ENCODE peak calls at places on chromosomes 16 and 17, in eight cellular contexts. One of them, this sample, is unnamed.
A peak's percentile ranks its signal among the peaks of the same experiment; 100 is the strongest.

GRCh38 chr17:39724731-39725130 is 5.6 kb downstream of the MIEN1 start:
- DNase-seq in CD8-positive, alpha-beta T cell: no peak
- DNase-seq in cardiac muscle cell: no peak
- DNase-seq in stomach: no peak
- DNase-seq in ascending aorta: no peak
- DNase-seq in CD4-positive, CD25-positive, alpha-beta regulatory T cell: no peak
- DNase-seq in psoas muscle: no peak
- DNase-seq in HCT116: no peak
- DNase-seq in this sample: no peak

GRCh38 chr16:11403534-11403795 is 58.2 kb downstream of the RMI2 start:
- DNase-seq in CD8-positive, alpha-beta T cell: no peak
- DNase-seq in ascending aorta: no peak
- DNase-seq in HCT116: no peak
- DNase-seq in cardiac muscle cell: no peak
- DNase-seq in psoas muscle: no peak
- DNase-seq in stomach: no peak
- DNase-seq in CD4-positive, CD25-positive, alpha-beta regulatory T cell: no peak
- DNase-seq in this sample: no peak

GRCh38 chr16:84194470-84195200 is 3.7 kb downstream of the ADAD2 start:
- DNase-seq in stomach: no peak
- DNase-seq in CD8-positive, alpha-beta T cell: peak; percentile 15
- DNase-seq in psoas muscle: no peak
- DNase-seq in CD4-positive, CD25-positive, alpha-beta regulatory T cell: peak; percentile 40
- DNase-seq in ascending aorta: no peak
- DNase-seq in cardiac muscle cell: no peak
- DNase-seq in HCT116: no peak
- DNase-seq in this sample: no peak

GRCh38 chr16:12502671-12503070 is 301.0 kb downstream of the CPPED1 start:
- DNase-seq in CD8-positive, alpha-beta T cell: no peak
- DNase-seq in stomach: no peak
- DNase-seq in ascending aorta: no peak
- DNase-seq in CD4-positive, CD25-positive, alpha-beta regulatory T cell: no peak
- DNase-seq in HCT116: no peak
- DNase-seq in cardiac muscle cell: no peak
- DNase-seq in psoas muscle: no peak
- DNase-seq in this sample: no peak

GRCh38 chr17:63497708-63498483 is 21.0 kb downstream of the ACE start:
- DNase-seq in HCT116: peak; percentile 24
- DNase-seq in CD8-positive, alpha-beta T cell: no peak
- DNase-seq in psoas muscle: no peak
- DNase-seq in stomach: no peak
- DNase-seq in ascending aorta: no peak
- DNase-seq in cardiac muscle cell: peak; percentile 16
- DNase-seq in CD4-positive, CD25-positive, alpha-beta regulatory T cell: no peak
- DNase-seq in this sample: no peak

GRCh38 chr16:67035364-67035763 is 6.4 kb downstream of the CBFB start:
- DNase-seq in stomach: no peak
- DNase-seq in cardiac muscle cell: no peak
- DNase-seq in CD8-positive, alpha-beta T cell: no peak
- DNase-seq in HCT116: no peak
- DNase-seq in ascending aorta: no peak
- DNase-seq in psoas muscle: no peak
- DNase-seq in CD4-positive, CD25-positive, alpha-beta regulatory T cell: no peak
- DNase-seq in this sample: no peak

GRCh38 chr16:86762035-86762550 is 183.7 kb downstream of the FOXL1 start:
- DNase-seq in HCT116: no peak
- DNase-seq in CD8-positive, alpha-beta T cell: no peak
- DNase-seq in stomach: no peak
- DNase-seq in CD4-positive, CD25-positive, alpha-beta regulatory T cell: no peak
- DNase-seq in cardiac muscle cell: no peak
- DNase-seq in ascending aorta: no peak
- DNase-seq in psoas muscle: no peak
- DNase-seq in this sample: no peak

GRCh38 chr16:12319464-12320030 is 343.0 kb downstream of the SNX29 start:
- DNase-seq in CD4-positive, CD25-positive, alpha-beta regulatory T cell: no peak
- DNase-seq in HCT116: no peak
- DNase-seq in stomach: peak; percentile 28
- DNase-seq in ascending aorta: no peak
- DNase-seq in CD8-positive, alpha-beta T cell: no peak
- DNase-seq in cardiac muscle cell: no peak
- DNase-seq in psoas muscle: no peak
- DNase-seq in this sample: no peak

GRCh38 chr17:55458977-55459376 is 37.3 kb upstream of the MMD start:
- DNase-seq in psoas muscle: no peak
- DNase-seq in CD8-positive, alpha-beta T cell: no peak
- DNase-seq in ascending aorta: no peak
- DNase-seq in stomach: no peak
- DNase-seq in CD4-positive, CD25-positive, alpha-beta regulatory T cell: no peak
- DNase-seq in cardiac muscle cell: no peak
- DNase-seq in HCT116: peak; percentile 49
- DNase-seq in this sample: no peak

DNA sequence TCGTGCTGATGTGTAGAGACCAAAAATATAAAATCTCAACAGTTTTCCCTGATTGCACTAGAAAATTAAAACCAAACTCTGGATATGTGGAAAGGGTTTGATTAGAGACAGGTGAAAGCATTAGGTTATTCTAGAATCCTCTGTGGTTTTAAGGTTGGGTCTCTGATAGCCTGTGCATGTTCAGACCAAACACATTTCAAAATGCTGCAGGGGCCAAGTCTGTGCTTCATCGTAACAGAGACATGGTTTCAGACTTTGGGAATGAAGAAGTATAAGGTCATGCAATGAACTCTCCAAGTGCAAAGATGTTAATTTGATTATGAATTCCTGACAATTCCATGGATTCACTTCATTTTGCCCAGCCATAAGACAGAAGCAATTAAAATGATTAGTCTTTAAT is 261.0 kb upstream of the KCNJ16 start:
- DNase-seq in ascending aorta: no peak
- DNase-seq in psoas muscle: no peak
- DNase-seq in HCT116: no peak
- DNase-seq in CD4-positive, CD25-positive, alpha-beta regulatory T cell: no peak
- DNase-seq in stomach: no peak
- DNase-seq in CD8-positive, alpha-beta T cell: no peak
- DNase-seq in cardiac muscle cell: no peak
- DNase-seq in this sample: no peak
- H3K4me3 ChIP-seq in ascending aorta: no peak overlapping the region
- H3K4me3 ChIP-seq in psoas muscle: no peak overlapping the region
- H3K4me3 ChIP-seq in HCT116: no peak overlapping the region
- H3K4me3 ChIP-seq in CD4-positive, CD25-positive, alpha-beta regulatory T cell: no peak overlapping the region
- H3K4me3 ChIP-seq in stomach: no peak overlapping the region
- H3K4me3 ChIP-seq in CD8-positive, alpha-beta T cell: no peak overlapping the region
- H3K4me3 ChIP-seq in cardiac muscle cell: no peak overlapping the region
- H3K4me3 ChIP-seq in this sample: no peak overlapping the region

GRCh38 chr17:42289863-42290165 is 1.5 kb downstream of the STAT5A start:
- DNase-seq in cardiac muscle cell: no peak
- DNase-seq in CD8-positive, alpha-beta T cell: no peak
- DNase-seq in ascending aorta: no peak
- DNase-seq in psoas muscle: no peak
- DNase-seq in HCT116: no peak
- DNase-seq in stomach: no peak
- DNase-seq in CD4-positive, CD25-positive, alpha-beta regulatory T cell: peak; percentile 31
- DNase-seq in this sample: no peak

GRCh38 chr17:42291136-42291535 is 2.8 kb downstream of the STAT5A start:
- DNase-seq in stomach: no peak
- DNase-seq in HCT116: no peak
- DNase-seq in psoas muscle: no peak
- DNase-seq in cardiac muscle cell: no peak
- DNase-seq in CD4-positive, CD25-positive, alpha-beta regulatory T cell: no peak
- DNase-seq in ascending aorta: no peak
- DNase-seq in CD8-positive, alpha-beta T cell: no peak
- DNase-seq in this sample: no peak

GRCh38 chr17:42288985-42289862 is 926 bp downstream of the STAT5A start:
- DNase-seq in CD4-positive, CD25-positive, alpha-beta regulatory T cell: peak; percentile 62
- DNase-seq in HCT116: no peak
- DNase-seq in CD8-positive, alpha-beta T cell: peak; percentile 32
- DNase-seq in ascending aorta: peak; percentile 71
- DNase-seq in cardiac muscle cell: no peak
- DNase-seq in psoas muscle: peak; percentile 28
- DNase-seq in stomach: peak; percentile 55
- DNase-seq in this sample: peak; percentile 68

GRCh38 chr17:42288078-42288984 is at the start of gene STAT5A:
- DNase-seq in HCT116: no peak
- DNase-seq in CD8-positive, alpha-beta T cell: peak; percentile 70
- DNase-seq in ascending aorta: peak; percentile 95
- DNase-seq in CD4-positive, CD25-positive, alpha-beta regulatory T cell: peak; percentile 83
- DNase-seq in cardiac muscle cell: peak; percentile 93
- DNase-seq in stomach: peak; percentile 89
- DNase-seq in psoas muscle: peak; percentile 92
- DNase-seq in this sample: peak; percentile 58

DNA sequence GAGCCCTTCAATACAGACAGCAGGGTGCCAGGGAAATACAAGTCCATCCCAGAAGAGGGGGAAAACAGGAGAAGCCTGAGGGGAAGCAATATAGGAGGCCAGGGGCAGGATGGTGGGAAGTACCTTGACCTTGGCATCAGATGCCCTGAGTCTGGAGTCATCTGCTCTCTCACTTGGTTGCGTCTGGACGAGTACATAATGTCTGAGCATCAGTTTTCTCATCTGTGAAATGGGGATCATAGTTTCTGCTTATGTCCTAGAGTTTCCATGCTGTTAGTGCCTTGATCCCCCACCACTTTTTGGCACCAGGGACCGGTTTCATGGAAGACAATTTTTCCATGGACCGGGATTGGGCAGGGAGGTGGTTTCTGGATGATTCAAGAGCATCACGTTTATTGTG is 2.3 kb downstream of the STAT5A start:
- DNase-seq in stomach: no peak
- DNase-seq in ascending aorta: no peak
- DNase-seq in cardiac muscle cell: no peak
- DNase-seq in CD8-positive, alpha-beta T cell: no peak
- DNase-seq in psoas muscle: no peak
- DNase-seq in HCT116: no peak
- DNase-seq in CD4-positive, CD25-positive, alpha-beta regulatory T cell: no peak
- DNase-seq in this sample: no peak
- H3K4me1 ChIP-seq in stomach: peaks cover 55% of the 10 kb centered on the region
- H3K4me1 ChIP-seq in ascending aorta: peaks cover 21% of the 10 kb centered on the region
- H3K4me1 ChIP-seq in cardiac muscle cell: no peaks in the 10 kb centered on the region
- H3K4me1 ChIP-seq in CD8-positive, alpha-beta T cell: peaks cover 35% of the 10 kb centered on the region
- H3K4me1 ChIP-seq in psoas muscle: peaks cover 13% of the 10 kb centered on the region
- H3K4me1 ChIP-seq in HCT116: no peaks in the 10 kb centered on the region
- H3K4me1 ChIP-seq in CD4-positive, CD25-positive, alpha-beta regulatory T cell: peaks cover 41% of the 10 kb centered on the region
- H3K4me1 ChIP-seq in this sample: peaks cover 18% of the 10 kb centered on the region

GRCh38 chr16:73047221-73047535 is 750 bp downstream of the ZFHX3 start:
- DNase-seq in stomach: no peak
- DNase-seq in ascending aorta: no peak
- DNase-seq in psoas muscle: no peak
- DNase-seq in CD4-positive, CD25-positive, alpha-beta regulatory T cell: no peak
- DNase-seq in cardiac muscle cell: peak; percentile 64
- DNase-seq in HCT116: no peak
- DNase-seq in CD8-positive, alpha-beta T cell: no peak
- DNase-seq in this sample: no peak
- H3K27ac ChIP-seq in stomach: peak overlapping the region; percentile 96
- H3K27ac ChIP-seq in ascending aorta: peak overlapping the region; percentile 98
- H3K27ac ChIP-seq in psoas muscle: peak overlapping the region; percentile 98
- H3K27ac ChIP-seq in CD4-positive, CD25-positive, alpha-beta regulatory T cell: no peak overlapping the region
- H3K27ac ChIP-seq in cardiac muscle cell: peak overlapping the region; percentile 93
- H3K27ac ChIP-seq in HCT116: peak overlapping the region; percentile 80
- H3K27ac ChIP-seq in CD8-positive, alpha-beta T cell: no peak overlapping the region
- H3K27ac ChIP-seq in this sample: no peak overlapping the region

DNA sequence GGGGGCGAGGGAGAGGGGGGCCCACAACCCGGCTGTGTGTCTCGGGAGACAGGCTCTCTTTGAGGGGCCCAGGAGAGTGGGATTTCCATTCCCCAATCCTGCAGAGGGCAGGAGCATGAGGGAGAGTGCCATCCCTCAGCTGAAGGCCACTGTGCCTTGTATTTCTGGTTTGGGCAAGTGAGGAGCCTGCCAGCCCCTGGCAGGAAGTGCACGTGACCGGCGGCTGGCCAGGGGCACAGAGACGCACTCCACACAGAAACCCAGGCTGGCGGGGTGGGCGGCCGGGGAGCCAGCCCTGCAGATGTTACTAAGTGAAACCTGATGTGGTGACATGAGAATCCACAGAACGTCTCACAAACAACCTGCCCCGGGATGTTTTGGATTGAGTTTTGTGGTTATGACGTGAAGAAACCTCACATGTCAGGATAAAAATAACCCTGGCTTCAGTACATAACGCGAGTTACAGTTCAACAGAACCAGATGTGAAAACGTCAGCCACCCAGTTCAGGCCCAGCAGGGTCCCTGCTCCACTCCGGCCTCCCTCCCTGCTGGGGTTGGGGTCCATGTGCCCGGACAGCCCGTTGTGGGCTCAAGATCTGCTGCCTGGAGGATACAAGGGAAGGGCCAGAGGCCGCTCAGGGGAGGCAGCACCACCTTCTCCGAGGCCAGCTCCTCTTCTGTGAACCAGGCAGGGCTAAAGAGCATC is 51.7 kb upstream of the MTSS2 start:
- DNase-seq in CD4-positive, CD25-positive, alpha-beta regulatory T cell: peak; percentile 79
- DNase-seq in HCT116: no peak
- DNase-seq in CD8-positive, alpha-beta T cell: peak; percentile 74
- DNase-seq in cardiac muscle cell: peak; percentile 92
- DNase-seq in psoas muscle: peak; percentile 83
- DNase-seq in stomach: peak; percentile 55
- DNase-seq in ascending aorta: peak; percentile 85
- DNase-seq in this sample: peak; percentile 81
- H3K4me3 ChIP-seq in CD4-positive, CD25-positive, alpha-beta regulatory T cell: no peak overlapping the region
- H3K4me3 ChIP-seq in HCT116: no peak overlapping the region
- H3K4me3 ChIP-seq in CD8-positive, alpha-beta T cell: peak overlapping the region; percentile 34
- H3K4me3 ChIP-seq in cardiac muscle cell: no peak overlapping the region
- H3K4me3 ChIP-seq in psoas muscle: peak overlapping the region; percentile 22
- H3K4me3 ChIP-seq in stomach: no peak overlapping the region
- H3K4me3 ChIP-seq in ascending aorta: no peak overlapping the region
- H3K4me3 ChIP-seq in this sample: no peak overlapping the region

GRCh38 chr17:42404326-42405055 is 16.2 kb upstream of the STAT3 start:
- DNase-seq in stomach: no peak
- DNase-seq in CD8-positive, alpha-beta T cell: no peak
- DNase-seq in CD4-positive, CD25-positive, alpha-beta regulatory T cell: no peak
- DNase-seq in ascending aorta: no peak
- DNase-seq in psoas muscle: no peak
- DNase-seq in HCT116: no peak
- DNase-seq in cardiac muscle cell: no peak
- DNase-seq in this sample: no peak
- H3K4me1 ChIP-seq in stomach: peaks cover 61% of the 10 kb centered on the region
- H3K4me1 ChIP-seq in CD8-positive, alpha-beta T cell: peaks cover 25% of the 10 kb centered on the region
- H3K4me1 ChIP-seq in CD4-positive, CD25-positive, alpha-beta regulatory T cell: peaks cover 13% of the 10 kb centered on the region
- H3K4me1 ChIP-seq in ascending aorta: peaks cover 45% of the 10 kb centered on the region
- H3K4me1 ChIP-seq in psoas muscle: peaks cover 47% of the 10 kb centered on the region
- H3K4me1 ChIP-seq in HCT116: peaks cover 62% of the 10 kb centered on the region
- H3K4me1 ChIP-seq in cardiac muscle cell: no peaks in the 10 kb centered on the region
- H3K4me1 ChIP-seq in this sample: peaks cover 19% of the 10 kb centered on the region

DNA sequence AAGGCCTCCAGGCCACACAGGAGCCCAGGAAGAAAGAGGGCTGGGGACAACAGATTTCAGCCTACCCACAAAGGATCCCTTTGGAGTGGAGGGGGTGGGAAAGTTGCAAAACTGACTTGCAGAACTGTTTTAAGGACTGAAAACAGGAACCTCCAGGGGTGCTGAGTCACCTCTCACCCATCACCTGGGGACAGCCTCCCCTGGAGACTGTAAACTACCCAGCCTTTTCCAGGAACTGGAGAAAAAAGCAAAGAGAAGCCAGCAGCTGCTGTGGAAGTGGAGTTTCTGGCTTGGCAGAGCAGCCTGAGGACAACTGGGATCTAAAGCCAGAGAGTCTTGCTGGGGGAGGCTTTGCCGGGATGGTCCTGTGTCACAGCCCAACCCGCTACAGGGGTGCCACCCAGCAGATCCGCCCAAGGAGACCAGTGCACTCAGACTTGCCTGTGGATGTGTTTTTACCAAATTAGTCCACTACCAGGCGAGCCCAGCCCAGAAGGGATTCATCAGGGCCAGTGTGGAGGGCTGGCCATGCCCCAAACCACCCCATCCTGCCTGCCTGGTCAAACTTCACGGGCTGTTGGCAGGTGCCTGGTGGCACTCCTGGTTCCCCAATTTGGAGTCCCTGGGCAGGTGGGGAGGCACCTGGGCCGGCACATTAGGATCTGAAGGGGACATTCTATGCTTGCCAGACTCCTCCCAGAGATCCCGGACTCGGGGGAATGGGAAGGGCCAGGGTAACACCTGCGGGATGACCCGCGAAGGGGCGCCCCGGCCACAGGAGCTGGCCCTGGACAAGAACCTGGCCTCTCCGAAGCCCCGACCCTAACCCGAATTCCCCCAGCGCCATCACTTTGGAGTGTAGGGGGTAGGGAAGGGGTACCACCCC is 832 bp downstream of the MSRB1 start:
- DNase-seq in stomach: no peak
- DNase-seq in HCT116: no peak
- DNase-seq in psoas muscle: no peak
- DNase-seq in CD8-positive, alpha-beta T cell: no peak
- DNase-seq in CD4-positive, CD25-positive, alpha-beta regulatory T cell: no peak
- DNase-seq in cardiac muscle cell: peak; percentile 40
- DNase-seq in ascending aorta: no peak
- DNase-seq in this sample: no peak
- H3K27ac ChIP-seq in stomach: peak overlapping the region; percentile 78
- H3K27ac ChIP-seq in HCT116: peak overlapping the region; percentile 61
- H3K27ac ChIP-seq in psoas muscle: peak overlapping the region; percentile 89
- H3K27ac ChIP-seq in CD8-positive, alpha-beta T cell: no peak overlapping the region
- H3K27ac ChIP-seq in CD4-positive, CD25-positive, alpha-beta regulatory T cell: no peak overlapping the region
- H3K27ac ChIP-seq in cardiac muscle cell: no peak overlapping the region
- H3K27ac ChIP-seq in ascending aorta: peak overlapping the region; percentile 78
- H3K27ac ChIP-seq in this sample: peak overlapping the region; percentile 73